ENCODE peak calls at places on chromosome 1, in ten cellular contexts. One of them, this sample, is unnamed.

GRCh38 chr1:51636765-51637522 is 20.1 kb downstream of the OSBPL9 start:
- DNase-seq in C1 segment of cervical spinal cord: no peak
- DNase-seq in GM03348: no peak
- DNase-seq in naive thymus-derived CD8-positive, alpha-beta T cell: no peak
- DNase-seq in effector memory CD8-positive, alpha-beta T cell: no peak
- DNase-seq in stomach: no peak
- DNase-seq in CMK: no peak
- DNase-seq in activated gamma-delta T cell treated with anti-CD3 and anti-CD28 coated beads, Interleukin-2, amount 50 U/mL, for 16 hours: no peak
- DNase-seq in NB4: no peak
- DNase-seq in HS-27A: no peak
- DNase-seq in this sample: no peak

GRCh38 chr1:240666548-240667198 is 54.7 kb upstream of the GREM2 start:
- DNase-seq in C1 segment of cervical spinal cord: no peak
- DNase-seq in GM03348: no peak
- DNase-seq in naive thymus-derived CD8-positive, alpha-beta T cell: no peak
- DNase-seq in effector memory CD8-positive, alpha-beta T cell: peak
- DNase-seq in stomach: no peak
- DNase-seq in CMK: no peak
- DNase-seq in activated gamma-delta T cell treated with anti-CD3 and anti-CD28 coated beads, Interleukin-2, amount 50 U/mL, for 16 hours: no peak
- DNase-seq in NB4: no peak
- DNase-seq in HS-27A: no peak
- DNase-seq in this sample: no peak

GRCh38 chr1:230231739-230232075 is 164.7 kb downstream of the GALNT2 start:
- DNase-seq in C1 segment of cervical spinal cord: no peak
- DNase-seq in GM03348: no peak
- DNase-seq in naive thymus-derived CD8-positive, alpha-beta T cell: no peak
- DNase-seq in effector memory CD8-positive, alpha-beta T cell: no peak
- DNase-seq in stomach: peak
- DNase-seq in CMK: no peak
- DNase-seq in activated gamma-delta T cell treated with anti-CD3 and anti-CD28 coated beads, Interleukin-2, amount 50 U/mL, for 16 hours: no peak
- DNase-seq in NB4: no peak
- DNase-seq in HS-27A: no peak
- DNase-seq in this sample: no peak

GRCh38 chr1:16250547-16251251 is 13.7 kb upstream of the CPLANE2 start:
- DNase-seq in C1 segment of cervical spinal cord: no peak
- DNase-seq in GM03348: peak
- DNase-seq in naive thymus-derived CD8-positive, alpha-beta T cell: no peak
- DNase-seq in effector memory CD8-positive, alpha-beta T cell: no peak
- DNase-seq in stomach: no peak
- DNase-seq in CMK: no peak
- DNase-seq in activated gamma-delta T cell treated with anti-CD3 and anti-CD28 coated beads, Interleukin-2, amount 50 U/mL, for 16 hours: no peak
- DNase-seq in NB4: no peak
- DNase-seq in HS-27A: no peak
- DNase-seq in this sample: no peak

GRCh38 chr1:201594575-201595245 is 55.8 kb downstream of the NAV1 start:
- DNase-seq in C1 segment of cervical spinal cord: no peak
- DNase-seq in GM03348: peak
- DNase-seq in naive thymus-derived CD8-positive, alpha-beta T cell: no peak
- DNase-seq in effector memory CD8-positive, alpha-beta T cell: no peak
- DNase-seq in stomach: no peak
- DNase-seq in CMK: no peak
- DNase-seq in activated gamma-delta T cell treated with anti-CD3 and anti-CD28 coated beads, Interleukin-2, amount 50 U/mL, for 16 hours: no peak
- DNase-seq in NB4: peak
- DNase-seq in HS-27A: no peak
- DNase-seq in this sample: no peak

GRCh38 chr1:34740161-34740875 is 14.5 kb upstream of the GJB5 start:
- DNase-seq in C1 segment of cervical spinal cord: no peak
- DNase-seq in GM03348: no peak
- DNase-seq in naive thymus-derived CD8-positive, alpha-beta T cell: no peak
- DNase-seq in effector memory CD8-positive, alpha-beta T cell: no peak
- DNase-seq in stomach: no peak
- DNase-seq in CMK: no peak
- DNase-seq in activated gamma-delta T cell treated with anti-CD3 and anti-CD28 coated beads, Interleukin-2, amount 50 U/mL, for 16 hours: no peak
- DNase-seq in NB4: peak
- DNase-seq in HS-27A: no peak
- DNase-seq in this sample: no peak

GRCh38 chr1:210935905-210936304 is 198.0 kb downstream of the KCNH1 start:
- DNase-seq in C1 segment of cervical spinal cord: no peak
- DNase-seq in GM03348: no peak
- DNase-seq in naive thymus-derived CD8-positive, alpha-beta T cell: no peak
- DNase-seq in effector memory CD8-positive, alpha-beta T cell: no peak
- DNase-seq in stomach: no peak
- DNase-seq in CMK: no peak
- DNase-seq in activated gamma-delta T cell treated with anti-CD3 and anti-CD28 coated beads, Interleukin-2, amount 50 U/mL, for 16 hours: no peak
- DNase-seq in NB4: no peak
- DNase-seq in HS-27A: no peak
- DNase-seq in this sample: no peak

GRCh38 chr1:81155131-81155530 is 645.6 kb upstream of the ADGRL2 start:
- DNase-seq in C1 segment of cervical spinal cord: no peak
- DNase-seq in GM03348: peak
- DNase-seq in naive thymus-derived CD8-positive, alpha-beta T cell: no peak
- DNase-seq in effector memory CD8-positive, alpha-beta T cell: no peak
- DNase-seq in stomach: no peak
- DNase-seq in CMK: no peak
- DNase-seq in activated gamma-delta T cell treated with anti-CD3 and anti-CD28 coated beads, Interleukin-2, amount 50 U/mL, for 16 hours: no peak
- DNase-seq in NB4: no peak
- DNase-seq in HS-27A: peak
- DNase-seq in this sample: no peak

GRCh38 chr1:182599339-182599738 is 4.8 kb downstream of the RGS16 start:
- DNase-seq in C1 segment of cervical spinal cord: no peak
- DNase-seq in GM03348: no peak
- DNase-seq in naive thymus-derived CD8-positive, alpha-beta T cell: no peak
- DNase-seq in effector memory CD8-positive, alpha-beta T cell: no peak
- DNase-seq in stomach: no peak
- DNase-seq in CMK: no peak
- DNase-seq in activated gamma-delta T cell treated with anti-CD3 and anti-CD28 coated beads, Interleukin-2, amount 50 U/mL, for 16 hours: no peak
- DNase-seq in NB4: peak
- DNase-seq in HS-27A: no peak
- DNase-seq in this sample: no peak

GRCh38 chr1:21568006-21568746 is 59.0 kb downstream of the ALPL start:
- DNase-seq in C1 segment of cervical spinal cord: no peak
- DNase-seq in GM03348: no peak
- DNase-seq in naive thymus-derived CD8-positive, alpha-beta T cell: no peak
- DNase-seq in effector memory CD8-positive, alpha-beta T cell: no peak
- DNase-seq in stomach: no peak
- DNase-seq in CMK: no peak
- DNase-seq in activated gamma-delta T cell treated with anti-CD3 and anti-CD28 coated beads, Interleukin-2, amount 50 U/mL, for 16 hours: no peak
- DNase-seq in NB4: no peak
- DNase-seq in HS-27A: no peak
- DNase-seq in this sample: no peak

GRCh38 chr1:152461544-152461943 is 47.5 kb upstream of the CRNN start:
- DNase-seq in C1 segment of cervical spinal cord: no peak
- DNase-seq in GM03348: peak
- DNase-seq in naive thymus-derived CD8-positive, alpha-beta T cell: peak
- DNase-seq in effector memory CD8-positive, alpha-beta T cell: peak
- DNase-seq in stomach: peak
- DNase-seq in CMK: peak
- DNase-seq in activated gamma-delta T cell treated with anti-CD3 and anti-CD28 coated beads, Interleukin-2, amount 50 U/mL, for 16 hours: peak
- DNase-seq in NB4: peak
- DNase-seq in HS-27A: no peak
- DNase-seq in this sample: peak

GRCh38 chr1:77948841-77949424 is 29.9 kb downstream of the FUBP1 start:
- DNase-seq in C1 segment of cervical spinal cord: no peak
- DNase-seq in GM03348: peak
- DNase-seq in naive thymus-derived CD8-positive, alpha-beta T cell: no peak
- DNase-seq in effector memory CD8-positive, alpha-beta T cell: no peak
- DNase-seq in stomach: no peak
- DNase-seq in CMK: no peak
- DNase-seq in activated gamma-delta T cell treated with anti-CD3 and anti-CD28 coated beads, Interleukin-2, amount 50 U/mL, for 16 hours: no peak
- DNase-seq in NB4: peak
- DNase-seq in HS-27A: no peak
- DNase-seq in this sample: no peak

GRCh38 chr1:83967336-83967735 is 31.6 kb downstream of the TTLL7 start:
- DNase-seq in C1 segment of cervical spinal cord: no peak
- DNase-seq in GM03348: no peak
- DNase-seq in naive thymus-derived CD8-positive, alpha-beta T cell: no peak
- DNase-seq in effector memory CD8-positive, alpha-beta T cell: no peak
- DNase-seq in stomach: no peak
- DNase-seq in CMK: no peak
- DNase-seq in activated gamma-delta T cell treated with anti-CD3 and anti-CD28 coated beads, Interleukin-2, amount 50 U/mL, for 16 hours: no peak
- DNase-seq in NB4: no peak
- DNase-seq in HS-27A: no peak
- DNase-seq in this sample: no peak

GRCh38 chr1:240455228-240455821 is 156.6 kb downstream of the GREM2 start:
- DNase-seq in C1 segment of cervical spinal cord: no peak
- DNase-seq in GM03348: peak
- DNase-seq in naive thymus-derived CD8-positive, alpha-beta T cell: no peak
- DNase-seq in effector memory CD8-positive, alpha-beta T cell: no peak
- DNase-seq in stomach: no peak
- DNase-seq in CMK: no peak
- DNase-seq in activated gamma-delta T cell treated with anti-CD3 and anti-CD28 coated beads, Interleukin-2, amount 50 U/mL, for 16 hours: no peak
- DNase-seq in NB4: peak
- DNase-seq in HS-27A: no peak
- DNase-seq in this sample: no peak

GRCh38 chr1:150021191-150021688 is 10.7 kb upstream of the OTUD7B start:
- DNase-seq in C1 segment of cervical spinal cord: no peak
- DNase-seq in GM03348: no peak
- DNase-seq in naive thymus-derived CD8-positive, alpha-beta T cell: no peak
- DNase-seq in effector memory CD8-positive, alpha-beta T cell: no peak
- DNase-seq in stomach: peak
- DNase-seq in CMK: no peak
- DNase-seq in activated gamma-delta T cell treated with anti-CD3 and anti-CD28 coated beads, Interleukin-2, amount 50 U/mL, for 16 hours: no peak
- DNase-seq in NB4: no peak
- DNase-seq in HS-27A: no peak
- DNase-seq in this sample: no peak

GRCh38 chr1:47508900-47509488 is 71.2 kb downstream of the FOXD2 start:
- DNase-seq in C1 segment of cervical spinal cord: no peak
- DNase-seq in GM03348: peak
- DNase-seq in naive thymus-derived CD8-positive, alpha-beta T cell: no peak
- DNase-seq in effector memory CD8-positive, alpha-beta T cell: no peak
- DNase-seq in stomach: no peak
- DNase-seq in CMK: no peak
- DNase-seq in activated gamma-delta T cell treated with anti-CD3 and anti-CD28 coated beads, Interleukin-2, amount 50 U/mL, for 16 hours: no peak
- DNase-seq in NB4: no peak
- DNase-seq in HS-27A: no peak
- DNase-seq in this sample: no peak

GRCh38 chr1:39089811-39090519 is 63.8 kb downstream of the NDUFS5 start:
- DNase-seq in C1 segment of cervical spinal cord: peak
- DNase-seq in GM03348: peak
- DNase-seq in naive thymus-derived CD8-positive, alpha-beta T cell: no peak
- DNase-seq in effector memory CD8-positive, alpha-beta T cell: no peak
- DNase-seq in stomach: no peak
- DNase-seq in CMK: no peak
- DNase-seq in activated gamma-delta T cell treated with anti-CD3 and anti-CD28 coated beads, Interleukin-2, amount 50 U/mL, for 16 hours: no peak
- DNase-seq in NB4: no peak
- DNase-seq in HS-27A: no peak
- DNase-seq in this sample: no peak

GRCh38 chr1:232902766-232903357 is 47.5 kb upstream of the NTPCR start:
- DNase-seq in C1 segment of cervical spinal cord: no peak
- DNase-seq in GM03348: no peak
- DNase-seq in naive thymus-derived CD8-positive, alpha-beta T cell: no peak
- DNase-seq in effector memory CD8-positive, alpha-beta T cell: no peak
- DNase-seq in stomach: no peak
- DNase-seq in CMK: no peak
- DNase-seq in activated gamma-delta T cell treated with anti-CD3 and anti-CD28 coated beads, Interleukin-2, amount 50 U/mL, for 16 hours: no peak
- DNase-seq in NB4: no peak
- DNase-seq in HS-27A: no peak
- DNase-seq in this sample: no peak

GRCh38 chr1:10379101-10379620 is 19.7 kb upstream of the PGD start:
- DNase-seq in C1 segment of cervical spinal cord: no peak
- DNase-seq in GM03348: no peak
- DNase-seq in naive thymus-derived CD8-positive, alpha-beta T cell: no peak
- DNase-seq in effector memory CD8-positive, alpha-beta T cell: no peak
- DNase-seq in stomach: no peak
- DNase-seq in CMK: no peak
- DNase-seq in activated gamma-delta T cell treated with anti-CD3 and anti-CD28 coated beads, Interleukin-2, amount 50 U/mL, for 16 hours: no peak
- DNase-seq in NB4: no peak
- DNase-seq in HS-27A: no peak
- DNase-seq in this sample: no peak